ENCODE peak calls at places on chromosome 12, in nine cellular contexts. O is HFFc6; V is endodermal cell; M is HL-60; E is adrenal gland; I is CD8-positive, alpha-beta T cell; F is AG10803; W is HFF-Myc; R is upper lobe of right lung. D is an unnamed sample.

GRCh38 chr12:44674866-44675265 is 201.2 kb downstream of the NELL2 start:
- DNase-seq in O (no peak), V (no peak), M (no peak), E (no peak), I (no peak), F (no peak), W (no peak), R (no peak), D (no peak)

GRCh38 chr12:58639323-58639934 is 280.9 kb downstream of the LRIG3 start:
- DNase-seq in O (peak), V (no peak), M (no peak), E (no peak), I (no peak), F (no peak), W (no peak), R (no peak), D (no peak)

GRCh38 chr12:110348431-110349059 is 55.0 kb downstream of the ANAPC7 start:
- DNase-seq in O (no peak), V (peak), M (no peak), E (no peak), I (no peak), F (no peak), W (no peak), R (no peak), D (no peak)

GRCh38 chr12:21971344-21971743 is 30.1 kb upstream of the ABCC9 start:
- DNase-seq in O (no peak), V (peak), M (no peak), E (no peak), I (no peak), F (no peak), W (no peak), R (no peak), D (no peak)

GRCh38 chr12:127241056-127241830 is 1025.7 kb upstream of the TMEM132C start:
- DNase-seq in O (no peak), V (no peak), M (no peak), E (no peak), I (no peak), F (peak), W (no peak), R (no peak), D (no peak)

GRCh38 chr12:120080043-120080400 is 36.5 kb downstream of the RAB35 start:
- DNase-seq in O (no peak), V (no peak), M (no peak), E (no peak), I (no peak), F (no peak), W (no peak), R (peak), D (no peak)

GRCh38 chr12:59620326-59620725 is 24.5 kb downstream of the SLC16A7 start:
- DNase-seq in O (no peak), V (no peak), M (peak), E (no peak), I (no peak), F (no peak), W (no peak), R (no peak), D (no peak)

GRCh38 chr12:52350786-52351185 is 16.5 kb downstream of the KRT85 start:
- DNase-seq in O (no peak), V (peak), M (no peak), E (no peak), I (no peak), F (no peak), W (no peak), R (no peak), D (no peak)

GRCh38 chr12:23771230-23771949 is 178.1 kb downstream of the SOX5 start:
- DNase-seq in O (no peak), V (no peak), M (no peak), E (no peak), I (no peak), F (no peak), W (no peak), R (no peak), D (no peak)

GRCh38 chr12:104686196-104686595 is 229.4 kb downstream of the CHST11 start:
- DNase-seq in O (no peak), V (no peak), M (no peak), E (no peak), I (no peak), F (no peak), W (no peak), R (no peak), D (no peak)

GRCh38 chr12:28933176-28933575 is 215.9 kb upstream of the FAR2 start:
- DNase-seq in O (no peak), V (no peak), M (no peak), E (no peak), I (no peak), F (no peak), W (no peak), R (no peak), D (no peak)

GRCh38 chr12:19191563-19191962 is 62.0 kb downstream of the PLEKHA5 start:
- DNase-seq in O (no peak), V (no peak), M (no peak), E (no peak), I (no peak), F (no peak), W (no peak), R (no peak), D (no peak)

GRCh38 chr12:120970310-120970709 is 8.0 kb upstream of the HNF1A start:
- DNase-seq in O (no peak), V (peak), M (no peak), E (no peak), I (no peak), F (no peak), W (no peak), R (no peak), D (no peak)

GRCh38 chr12:99009654-99010296 is 364.7 kb downstream of the APAF1 start:
- DNase-seq in O (no peak), V (no peak), M (no peak), E (no peak), I (no peak), F (no peak), W (no peak), R (no peak), D (no peak)

GRCh38 chr12:70691018-70691672 is 53.9 kb upstream of the PTPRB start:
- DNase-seq in O (peak), V (no peak), M (no peak), E (no peak), I (no peak), F (peak), W (peak), R (no peak), D (no peak)

GRCh38 chr12:89889051-89889450 is 180.4 kb upstream of the ATP2B1 start:
- DNase-seq in O (peak), V (no peak), M (no peak), E (no peak), I (no peak), F (peak), W (no peak), R (no peak), D (no peak)

GRCh38 chr12:109385339-109386078 is 37.8 kb downstream of the MYO1H start:
- DNase-seq in O (peak), V (peak), M (no peak), E (no peak), I (no peak), F (peak), W (peak), R (no peak), D (no peak)

GRCh38 chr12:95790025-95790911 is at the start of gene NTN4:
- DNase-seq in O (peak), V (peak), M (peak), E (peak), I (no peak), F (peak), W (no peak), R (peak), D (peak)

GRCh38 chr12:64268409-64268808 is 46.3 kb upstream of the KICS2 start:
- DNase-seq in O (no peak), V (no peak), M (no peak), E (no peak), I (no peak), F (no peak), W (no peak), R (no peak), D (no peak)

GRCh38 chr12:622420-622819 is 40.8 kb downstream of the NINJ2 start:
- DNase-seq in O (no peak), V (no peak), M (peak), E (no peak), I (no peak), F (no peak), W (no peak), R (no peak), D (no peak)

GRCh38 chr12:95591731-95592130 is 40.5 kb upstream of the USP44 start:
- DNase-seq in O (no peak), V (no peak), M (no peak), E (no peak), I (no peak), F (no peak), W (no peak), R (no peak), D (no peak)

GRCh38 chr12:54033106-54033979 is 493 bp downstream of the HOXC5 start:
- DNase-seq in O (no peak), V (peak), M (no peak), E (peak), I (no peak), F (peak), W (no peak), R (peak), D (no peak)

GRCh38 chr12:33967760-33968159 is 54.5 kb upstream of the ALG10 start:
- DNase-seq in O (no peak), V (no peak), M (no peak), E (no peak), I (no peak), F (no peak), W (no peak), R (no peak), D (no peak)

GRCh38 chr12:111304642-111305071 is 64.2 kb downstream of the PHETA1 start:
- DNase-seq in O (no peak), V (peak), M (peak), E (no peak), I (peak), F (no peak), W (peak), R (no peak), D (peak)

GRCh38 chr12:64835926-64836325 is 11.5 kb downstream of the TBC1D30 start:
- DNase-seq in O (no peak), V (no peak), M (no peak), E (no peak), I (no peak), F (no peak), W (no peak), R (no peak), D (no peak)

GRCh38 chr12:95723693-95724384 is 66.7 kb downstream of the NTN4 start:
- DNase-seq in O (peak), V (no peak), M (no peak), E (no peak), I (no peak), F (peak), W (no peak), R (no peak), D (no peak)

GRCh38 chr12:108419949-108420348 is 80.8 kb upstream of the CMKLR1 start:
- DNase-seq in O (no peak), V (no peak), M (no peak), E (no peak), I (no peak), F (no peak), W (no peak), R (no peak), D (no peak)

GRCh38 chr12:80491176-80491575 is 47.1 kb downstream of the PTPRQ start:
- DNase-seq in O (no peak), V (no peak), M (no peak), E (no peak), I (no peak), F (peak), W (no peak), R (no peak), D (no peak)

GRCh38 chr12:129772463-129773169 is 131.2 kb downstream of the TMEM132D start:
- DNase-seq in O (no peak), V (peak), M (no peak), E (no peak), I (no peak), F (no peak), W (no peak), R (no peak), D (no peak)

GRCh38 chr12:80053048-80053790 is 46.1 kb upstream of the OTOGL start:
- DNase-seq in O (peak), V (no peak), M (no peak), E (peak), I (no peak), F (peak), W (peak), R (no peak), D (no peak)

GRCh38 chr12:96247567-96247962 is 53.4 kb downstream of the ELK3 start:
- DNase-seq in O (peak), V (no peak), M (no peak), E (no peak), I (no peak), F (no peak), W (no peak), R (no peak), D (no peak)

GRCh38 chr12:99916555-99916954 is 68.2 kb downstream of the ANKS1B start:
- DNase-seq in O (peak), V (no peak), M (no peak), E (no peak), I (no peak), F (no peak), W (no peak), R (no peak), D (no peak)

GRCh38 chr12:104566244-104566993 is 109.7 kb downstream of the CHST11 start:
- DNase-seq in O (no peak), V (no peak), M (no peak), E (no peak), I (no peak), F (no peak), W (no peak), R (no peak), D (no peak)

GRCh38 chr12:68536885-68537284 is 73.8 kb upstream of the RAP1B start:
- DNase-seq in O (no peak), V (no peak), M (no peak), E (no peak), I (no peak), F (no peak), W (no peak), R (no peak), D (no peak)

GRCh38 chr12:30598889-30599288 is 96.8 kb downstream of the IPO8 start:
- DNase-seq in O (no peak), V (no peak), M (no peak), E (no peak), I (no peak), F (no peak), W (no peak), R (no peak), D (no peak)

GRCh38 chr12:120669055-120669828 is 17.7 kb upstream of the MLEC start:
- DNase-seq in O (peak), V (peak), M (no peak), E (peak), I (no peak), F (peak), W (no peak), R (no peak), D (no peak)

GRCh38 chr12:4763549-4763948 is 43.3 kb downstream of the GALNT8 start:
- DNase-seq in O (no peak), V (peak), M (no peak), E (peak), I (no peak), F (no peak), W (no peak), R (peak), D (peak)
- TF ChIP-seq CTCF in O (no peak), V (peak), M (no peak), E (peak), I (no peak), F (peak), W (peak), R (peak), D (no peak)

GRCh38 chr12:6829532-6830220 is 1.5 kb downstream of the P3H3 start:
- DNase-seq in O (no peak), V (no peak), M (no peak), E (no peak), I (no peak), F (no peak), W (no peak), R (no peak), D (peak)
- TF ChIP-seq CTCF in O (peak), V (peak), M (no peak), E (no peak), I (no peak), F (peak), W (peak), R (no peak), D (no peak)

DNA sequence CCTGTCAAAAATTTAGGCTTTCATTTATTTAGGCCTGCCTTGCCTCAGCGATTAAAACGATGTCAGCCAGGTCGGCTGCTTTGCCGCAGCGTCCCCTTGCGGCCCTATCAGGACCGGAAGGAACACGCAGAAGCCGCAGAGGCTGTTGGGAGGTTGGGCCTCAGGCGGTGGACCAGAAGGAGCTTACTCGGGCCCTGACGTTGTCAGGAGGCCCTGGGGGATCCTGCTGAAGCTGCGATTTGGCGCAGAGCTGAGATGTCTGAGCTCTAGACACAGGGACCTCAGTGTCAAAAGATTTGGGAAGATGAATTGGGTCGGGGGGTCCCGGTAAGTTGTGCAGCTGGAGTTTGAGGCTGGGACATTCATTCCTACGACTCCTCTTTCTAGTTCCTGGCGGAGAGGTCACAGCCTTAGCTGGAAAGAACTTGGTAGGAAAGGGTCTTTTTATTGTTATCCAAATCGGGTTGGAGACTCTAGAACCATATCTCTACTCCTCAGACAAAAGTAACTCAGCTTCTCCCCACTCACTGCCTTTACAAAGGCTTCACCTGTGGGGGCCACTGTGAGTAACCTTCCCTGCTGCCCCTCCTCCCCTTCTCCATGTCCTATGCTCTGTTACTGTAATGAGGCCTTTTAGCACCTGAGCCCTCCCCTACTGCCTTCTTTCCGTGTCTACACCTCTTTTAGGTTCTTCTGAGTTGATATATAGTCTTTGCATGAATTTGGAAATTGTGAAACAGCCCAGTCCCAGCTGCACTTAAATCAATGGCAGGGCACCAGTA is 6.6 kb upstream of the ABCD2 start:
- DNase-seq in O (no peak), V (peak), M (no peak), E (no peak), I (no peak), F (no peak), W (no peak), R (no peak), D (no peak)
- TF ChIP-seq CTCF in O (no peak), V (peak), M (no peak), E (no peak), I (no peak), F (no peak), W (no peak), R (no peak), D (no peak)

GRCh38 chr12:114664661-114665320 is 19.2 kb downstream of the TBX3 start:
- DNase-seq in O (no peak), V (peak), M (no peak), E (no peak), I (no peak), F (no peak), W (no peak), R (no peak), D (no peak)
- TF ChIP-seq CTCF in O (no peak), V (peak), M (no peak), E (no peak), I (no peak), F (no peak), W (no peak), R (no peak), D (no peak)

GRCh38 chr12:5191803-5192538 is 148.3 kb downstream of the KCNA5 start:
- DNase-seq in O (no peak), V (no peak), M (no peak), E (no peak), I (no peak), F (no peak), W (no peak), R (no peak), D (no peak)
- TF ChIP-seq CTCF in O (no peak), V (no peak), M (no peak), E (no peak), I (no peak), F (no peak), W (no peak), R (no peak), D (no peak)